ENCODE peak calls at places on chromosomes 7 and 10, in ten cellular contexts. L is esophagus squamous epithelium, D is gastrocnemius medialis, X is NB4, H is heart left ventricle, V is right lobe of liver, Z is testis, S is breast epithelium, A is lower leg skin, F is HepG2. Q is an unnamed sample.

GRCh38 chr7:135943266-135943889 is 33.8 kb downstream of the MTPN start:
- DNase-seq in X (no peak), F (no peak), Z (no peak), L (no peak), D (no peak), S (no peak), H (no peak), V (no peak), A (no peak), Q (no peak)

GRCh38 chr7:140738280-140738679 is 41.8 kb downstream of the NDUFB2 start:
- DNase-seq in H (no peak), Z (no peak), S (no peak), L (no peak), V (no peak), A (no peak), X (no peak), D (no peak), F (no peak), Q (no peak)

GRCh38 chr7:55966851-55967250 is 2.5 kb downstream of the NIPSNAP2 start:
- DNase-seq in A (no peak), V (no peak), L (no peak), X (no peak), Z (no peak), S (no peak), D (peak), H (no peak), F (no peak), Q (no peak)

GRCh38 chr7:51647931-51648351 is 331.3 kb upstream of the COBL start:
- DNase-seq in H (no peak), Z (peak), X (no peak), D (no peak), L (no peak), A (peak), V (no peak), S (peak), F (peak), Q (peak)

GRCh38 chr7:129363-130221 is 62.8 kb upstream of the FAM20C start:
- DNase-seq in D (no peak), H (no peak), L (no peak), S (no peak), V (no peak), Z (peak), X (peak), F (no peak), A (no peak), Q (no peak)

GRCh38 chr10:784759-785538 is 95.5 kb upstream of the DIP2C start:
- DNase-seq in S (peak), Z (peak), H (no peak), A (peak), D (peak), V (peak), L (no peak), X (peak), F (no peak), Q (peak)

GRCh38 chr10:114624941-114625780 is 32.9 kb downstream of the ABLIM1 start:
- DNase-seq in A (no peak), D (no peak), S (no peak), Z (no peak), F (peak), L (no peak), V (no peak), X (no peak), H (no peak), Q (no peak)

GRCh38 chr10:78852856-78853255 is 215.9 kb upstream of the ZMIZ1 start:
- DNase-seq in H (no peak), S (no peak), X (peak), Z (peak), L (no peak), F (no peak), A (no peak), D (no peak), V (no peak), Q (peak)

GRCh38 chr10:62506371-62506770 is 132.2 kb downstream of the ZNF365 start:
- DNase-seq in V (no peak), H (no peak), Z (no peak), A (no peak), L (no peak), F (no peak), S (no peak), X (peak), D (no peak), Q (no peak)

GRCh38 chr10:74917481-74918077 is 91.2 kb downstream of the KAT6B start:
- DNase-seq in X (no peak), L (no peak), F (peak), S (no peak), V (no peak), H (no peak), Z (no peak), A (no peak), D (no peak), Q (no peak)

GRCh38 chr10:12844796-12845524 is 156.6 kb downstream of the CCDC3 start:
- DNase-seq in L (no peak), V (no peak), S (peak), D (no peak), H (no peak), Z (peak), X (no peak), A (no peak), F (peak), Q (no peak)

GRCh38 chr10:3853547-3853989 is 68.6 kb upstream of the KLF6 start:
- DNase-seq in V (peak), L (no peak), D (no peak), F (no peak), Z (no peak), H (no peak), S (peak), X (no peak), A (no peak), Q (peak)

GRCh38 chr7:158991824-158992621 is 135.7 kb downstream of the DYNC2I1 start:
- DNase-seq in V (no peak), H (no peak), A (no peak), F (no peak), D (no peak), Z (no peak), X (no peak), L (no peak), S (no peak), Q (no peak)

GRCh38 chr7:98357751-98358161 is 43.1 kb downstream of the BAIAP2L1 start:
- DNase-seq in H (no peak), A (no peak), L (no peak), S (no peak), V (peak), D (no peak), Z (peak), F (peak), X (peak), Q (peak)

GRCh38 chr10:69741671-69742355 is 59.9 kb upstream of the COL13A1 start:
- DNase-seq in A (no peak), V (no peak), D (no peak), Z (no peak), S (no peak), H (no peak), F (no peak), X (no peak), L (no peak), Q (no peak)

GRCh38 chr7:86667732-86668131 is 24.0 kb downstream of the GRM3 start:
- DNase-seq in S (no peak), D (no peak), Z (no peak), V (no peak), F (no peak), H (no peak), L (no peak), X (no peak), A (no peak), Q (no peak)

GRCh38 chr7:106126170-106126938 is 14.2 kb upstream of the SYPL1 start:
- DNase-seq in X (peak), F (no peak), A (no peak), V (no peak), D (no peak), L (no peak), S (no peak), Z (no peak), H (peak), Q (no peak)

GRCh38 chr10:101014966-101015581 is 15.5 kb downstream of the LZTS2 start:
- DNase-seq in V (no peak), D (no peak), S (no peak), L (no peak), Z (no peak), A (no peak), X (peak), H (no peak), F (no peak), Q (no peak)

GRCh38 chr10:69202332-69202731 is 17.8 kb upstream of the HKDC1 start:
- DNase-seq in L (no peak), D (no peak), X (no peak), F (no peak), V (no peak), S (no peak), A (no peak), H (no peak), Z (no peak), Q (no peak)

DNA sequence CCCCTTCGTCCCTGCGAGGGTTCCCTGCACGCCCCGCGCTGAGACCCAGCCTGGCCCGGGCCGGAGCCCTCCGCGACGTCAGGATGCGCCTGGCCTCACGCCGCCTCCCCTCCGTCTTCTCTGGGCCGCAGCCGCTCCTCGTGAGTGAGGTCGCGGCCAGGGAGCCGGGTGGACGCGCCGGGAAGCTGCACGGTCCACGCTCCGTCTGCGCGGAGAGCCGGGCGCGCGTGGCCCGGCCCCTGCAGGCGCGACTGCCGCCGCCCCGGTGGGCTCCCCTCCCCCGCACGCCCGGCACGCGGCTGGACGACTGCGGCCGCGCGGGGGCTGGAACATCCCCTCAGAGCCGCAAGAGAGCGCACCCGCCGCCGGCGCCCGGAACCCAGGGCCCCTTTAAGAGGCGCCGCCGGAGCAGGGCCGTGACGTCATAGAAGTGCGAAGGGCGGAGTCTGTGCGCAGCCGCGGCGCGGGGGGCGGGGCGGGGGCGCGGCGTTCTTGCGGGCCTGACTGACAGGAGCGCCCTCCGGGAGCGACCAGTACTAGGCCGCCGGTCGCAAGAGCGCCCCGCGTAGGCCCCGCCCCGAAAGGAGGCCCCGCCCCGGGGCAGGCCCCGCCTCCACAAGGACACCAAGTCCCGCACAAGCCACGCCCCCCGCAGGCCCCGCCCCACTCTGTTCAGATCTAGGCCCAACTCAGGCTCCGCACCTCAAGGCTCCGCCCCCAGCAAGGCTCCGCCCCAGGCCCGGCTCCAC is 449 bp upstream of the INPP5A start:
- DNase-seq in S (peak), H (peak), D (peak), A (peak), Z (peak), F (peak), X (peak), L (peak), V (peak), Q (peak)
- TF ChIP-seq POLR2A in S (no peak), H (peak), D (peak), A (no peak), Z (no peak), F (no peak), X (peak), L (no peak), V (peak), Q (peak)

DNA sequence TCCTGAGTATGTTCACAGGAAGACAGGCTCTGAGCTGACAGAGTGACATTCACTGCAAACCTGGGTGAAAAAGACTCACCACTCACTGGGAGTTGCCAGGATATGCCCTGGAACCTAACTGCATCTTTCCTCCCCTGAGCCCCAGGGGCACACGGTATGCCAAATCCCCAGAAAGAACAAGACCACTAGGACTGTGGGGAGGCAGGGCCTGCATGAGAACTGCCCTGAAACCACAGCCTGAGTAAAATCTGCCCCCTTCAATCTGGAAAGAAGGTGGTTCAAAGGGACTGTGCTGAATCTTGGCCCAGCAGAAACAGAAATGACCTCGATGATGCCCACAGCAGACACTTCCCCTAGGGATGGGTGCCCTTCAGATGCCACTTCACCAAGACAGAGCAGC is 6.5 kb downstream of the FAM53B start:
- DNase-seq in H (no peak), F (no peak), Z (no peak), S (no peak), A (no peak), X (no peak), D (no peak), V (no peak), L (no peak), Q (no peak)
- H3K4me3 ChIP-seq in H (no peak), F (no peak), Z (no peak), S (no peak), A (no peak), X (no peak), D (no peak), V (no peak), L (no peak), Q (no peak)

GRCh38 chr10:72254891-72255568 is 18.7 kb upstream of the DDIT4 start:
- DNase-seq in D (peak), L (no peak), H (peak), A (peak), Z (peak), F (no peak), S (peak), V (peak), X (peak), Q (peak)
- TF ChIP-seq POLR2A in D (peak), L (no peak), H (peak), A (no peak), Z (no peak), F (no peak), S (peak), V (peak), X (peak), Q (peak)

DNA sequence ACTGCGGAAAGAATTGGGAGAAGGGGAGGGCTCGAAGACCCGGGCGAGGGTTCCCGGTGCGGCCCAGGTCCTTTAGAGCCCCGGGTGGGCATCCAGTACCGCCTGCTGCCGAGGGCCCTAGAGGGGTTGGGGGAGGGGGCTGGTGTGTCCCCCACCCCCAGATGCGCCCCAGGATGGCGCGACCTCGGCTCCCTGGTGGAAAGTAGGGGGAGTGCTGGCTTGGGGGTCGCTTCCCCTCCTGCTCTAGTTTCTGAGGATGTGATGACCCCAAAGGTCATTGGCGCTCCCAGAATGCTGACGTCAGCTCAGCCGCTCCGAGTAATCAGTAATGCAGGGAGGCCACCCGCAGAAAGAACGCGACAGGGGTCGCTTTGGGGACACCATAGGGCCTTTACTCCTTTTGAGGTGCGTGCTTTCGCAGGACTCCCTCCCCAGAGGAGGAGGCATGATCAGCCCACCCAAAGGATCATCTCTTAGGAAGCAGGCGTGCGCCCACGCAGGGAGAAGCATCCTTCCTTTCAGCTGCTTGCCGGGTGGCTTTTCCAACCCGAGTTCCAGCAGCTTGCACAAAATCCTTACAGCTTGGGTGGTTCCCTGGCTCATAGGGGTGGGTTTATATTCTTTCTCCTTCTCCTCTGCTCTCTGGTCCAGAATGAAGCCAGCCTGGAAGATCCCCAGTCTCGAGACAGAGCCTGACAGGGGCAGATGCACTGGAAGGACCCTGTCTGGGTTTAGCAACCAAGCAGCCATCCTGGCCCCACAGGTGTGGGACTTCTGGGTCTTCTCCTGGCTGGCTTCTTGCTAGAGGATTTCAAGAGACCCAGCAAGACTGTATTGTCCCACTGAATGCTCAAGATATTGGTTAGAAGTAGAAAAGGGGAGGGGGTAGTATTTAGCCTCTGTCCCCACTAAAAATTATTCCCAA is 1.3 kb upstream of the PRKAG2 start:
- DNase-seq in H (no peak), V (no peak), L (no peak), S (no peak), F (no peak), D (no peak), Z (no peak), A (no peak), X (no peak), Q (no peak)
- H3K4me3 ChIP-seq in H (peak), V (peak), L (peak), S (peak), F (no peak), D (peak), Z (peak), A (peak), X (no peak), Q (peak)

GRCh38 chr10:67849331-67850011 is 11.5 kb upstream of the DNAJC12 start:
- DNase-seq in A (peak), H (peak), L (peak), Z (peak), S (peak), F (peak), X (peak), V (peak), D (peak), Q (peak)
- TF ChIP-seq POLR2A in A (no peak), H (peak), L (no peak), Z (no peak), S (peak), F (peak), X (peak), V (peak), D (peak), Q (peak)

Q was measured in body of pancreas.